ENCODE peak calls at places on chromosomes 4 and X, in seven cellular contexts. One of them, this sample, is unnamed.

GRCh38 chr4:30153427-30153826 is 566.7 kb upstream of the PCDH7 start:
- DNase-seq in lower leg skin: no peak
- DNase-seq in endothelial cell of umbilical vein: no peak
- DNase-seq in esophagus squamous epithelium: no peak
- DNase-seq in uterus: no peak
- DNase-seq in A549: no peak
- DNase-seq in adrenal gland: no peak
- DNase-seq in this sample: no peak

GRCh38 chr4:163484906-163485305 is 9.6 kb upstream of the TMA16 start:
- DNase-seq in lower leg skin: no peak
- DNase-seq in endothelial cell of umbilical vein: peak
- DNase-seq in esophagus squamous epithelium: no peak
- DNase-seq in uterus: no peak
- DNase-seq in A549: peak
- DNase-seq in adrenal gland: peak
- DNase-seq in this sample: no peak

GRCh38 chr4:139798456-139798855 is 132.8 kb downstream of the MGST2 start:
- DNase-seq in lower leg skin: no peak
- DNase-seq in endothelial cell of umbilical vein: no peak
- DNase-seq in esophagus squamous epithelium: no peak
- DNase-seq in uterus: no peak
- DNase-seq in A549: no peak
- DNase-seq in adrenal gland: no peak
- DNase-seq in this sample: no peak

GRCh38 chrX:33171071-33171470 is 40.3 kb downstream of the DMD start:
- DNase-seq in lower leg skin: no peak
- DNase-seq in endothelial cell of umbilical vein: no peak
- DNase-seq in esophagus squamous epithelium: no peak
- DNase-seq in uterus: no peak
- DNase-seq in A549: no peak
- DNase-seq in adrenal gland: no peak
- DNase-seq in this sample: no peak

GRCh38 chr4:94472056-94472826 is 20.5 kb downstream of the PDLIM5 start:
- DNase-seq in lower leg skin: no peak
- DNase-seq in endothelial cell of umbilical vein: peak
- DNase-seq in esophagus squamous epithelium: no peak
- DNase-seq in uterus: no peak
- DNase-seq in A549: no peak
- DNase-seq in adrenal gland: no peak
- DNase-seq in this sample: no peak

GRCh38 chrX:110201799-110202198 is 116.1 kb downstream of the AMMECR1 start:
- DNase-seq in lower leg skin: no peak
- DNase-seq in endothelial cell of umbilical vein: no peak
- DNase-seq in esophagus squamous epithelium: no peak
- DNase-seq in uterus: no peak
- DNase-seq in A549: no peak
- DNase-seq in adrenal gland: no peak
- DNase-seq in this sample: no peak

GRCh38 chrX:141468940-141469339 is 115.6 kb downstream of the SPANXA1 start:
- DNase-seq in lower leg skin: no peak
- DNase-seq in endothelial cell of umbilical vein: peak
- DNase-seq in esophagus squamous epithelium: no peak
- DNase-seq in uterus: no peak
- DNase-seq in A549: no peak
- DNase-seq in adrenal gland: no peak
- DNase-seq in this sample: no peak

GRCh38 chrX:139078342-139078741 is 366.8 kb upstream of the FGF13 start:
- DNase-seq in lower leg skin: no peak
- DNase-seq in endothelial cell of umbilical vein: no peak
- DNase-seq in esophagus squamous epithelium: no peak
- DNase-seq in uterus: no peak
- DNase-seq in A549: no peak
- DNase-seq in adrenal gland: no peak
- DNase-seq in this sample: no peak

DNA sequence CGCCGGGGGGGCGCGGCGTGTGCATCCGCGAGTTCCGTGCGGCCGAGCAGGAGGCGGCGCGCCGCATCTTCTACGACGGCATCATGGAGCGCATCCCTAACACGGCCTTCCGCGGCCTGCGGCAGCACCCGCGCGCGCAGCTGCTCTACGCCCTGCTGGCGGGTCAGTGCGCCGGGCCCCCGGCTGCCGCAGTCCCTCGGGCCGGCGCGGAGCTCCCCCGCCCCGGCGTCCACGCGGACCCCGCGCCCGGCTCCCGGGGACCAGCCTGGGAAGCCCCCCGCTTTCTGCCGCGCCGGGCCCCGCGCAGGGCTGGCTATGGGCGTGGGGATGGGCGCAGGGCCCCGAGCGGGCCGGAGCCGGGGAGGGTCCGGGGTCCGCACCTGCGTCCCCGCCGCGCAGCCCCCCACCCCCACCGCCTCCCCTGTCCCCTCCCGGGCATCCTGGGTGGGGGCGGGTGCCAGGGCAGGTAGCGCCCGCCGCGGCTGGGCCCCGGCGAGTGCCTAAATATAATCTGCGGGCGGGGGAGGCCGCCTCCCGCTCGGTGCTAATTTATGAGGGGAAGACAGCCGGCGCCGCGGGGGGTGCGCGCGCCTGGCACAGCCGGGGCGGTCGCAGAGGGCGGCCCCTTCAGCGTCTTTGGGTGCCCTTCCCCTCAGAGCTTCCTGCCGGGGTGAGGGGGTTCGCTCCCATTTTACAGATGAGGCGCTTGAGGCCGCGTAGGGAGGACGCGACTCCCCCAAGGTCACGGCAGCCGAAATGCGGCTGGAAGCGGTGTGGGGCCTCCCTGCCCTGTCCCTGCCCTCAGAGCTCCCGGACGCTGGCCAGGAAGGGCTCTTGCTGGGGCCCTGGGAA is 825 bp downstream of the NAT8L start:
- DNase-seq in lower leg skin: no peak
- DNase-seq in endothelial cell of umbilical vein: no peak
- DNase-seq in esophagus squamous epithelium: no peak
- DNase-seq in uterus: no peak
- DNase-seq in A549: no peak
- DNase-seq in adrenal gland: no peak
- DNase-seq in this sample: no peak
- H3K4me3 ChIP-seq in lower leg skin: peak
- H3K4me3 ChIP-seq in endothelial cell of umbilical vein: no peak
- H3K4me3 ChIP-seq in esophagus squamous epithelium: no peak
- H3K4me3 ChIP-seq in uterus: no peak
- H3K4me3 ChIP-seq in A549: peak
- H3K4me3 ChIP-seq in adrenal gland: no peak
- H3K4me3 ChIP-seq in this sample: peak

DNA sequence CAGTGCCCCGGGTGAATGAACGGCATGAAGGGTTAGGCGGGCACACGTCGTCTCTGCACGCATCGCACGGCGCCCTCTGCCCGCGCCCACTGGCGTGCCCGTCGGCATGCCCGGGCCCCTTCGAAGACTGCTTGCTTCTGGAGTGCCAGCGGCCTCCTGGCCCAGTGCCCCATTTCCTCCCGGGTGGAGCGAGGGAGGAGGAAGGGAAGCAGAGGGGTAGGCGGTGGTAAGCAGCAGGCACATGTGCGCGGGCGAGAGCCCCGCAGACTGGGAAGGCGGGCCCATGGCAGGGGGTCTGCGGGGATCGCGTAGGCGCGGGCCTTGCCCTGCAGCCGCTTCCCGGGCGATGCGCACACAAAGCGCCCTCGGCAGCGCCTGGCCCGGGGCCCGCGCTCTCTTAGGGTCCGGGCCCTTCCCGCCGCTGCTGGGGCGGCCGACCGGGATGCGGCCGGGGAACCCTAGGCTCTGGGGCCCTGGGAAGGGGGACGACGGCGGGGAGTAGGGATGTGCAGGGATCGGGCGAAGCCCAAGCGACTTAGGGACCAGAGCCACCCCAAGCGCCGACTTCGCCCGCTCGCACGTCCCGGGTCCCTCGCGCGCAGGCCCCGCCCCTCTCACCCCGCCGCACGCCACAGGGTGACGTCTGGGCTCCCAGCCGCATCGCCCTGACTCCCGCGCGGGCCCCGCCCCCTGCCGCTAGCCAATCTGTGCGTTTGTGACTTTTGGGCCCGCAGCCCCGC is 866 bp upstream of the EMD start:
- DNase-seq in lower leg skin: peak
- DNase-seq in endothelial cell of umbilical vein: peak
- DNase-seq in esophagus squamous epithelium: no peak
- DNase-seq in uterus: peak
- DNase-seq in A549: peak
- DNase-seq in adrenal gland: peak
- DNase-seq in this sample: no peak
- TF ChIP-seq POLR2A in lower leg skin: peak
- TF ChIP-seq POLR2A in endothelial cell of umbilical vein: peak
- TF ChIP-seq POLR2A in esophagus squamous epithelium: peak
- TF ChIP-seq POLR2A in uterus: peak
- TF ChIP-seq POLR2A in A549: peak
- TF ChIP-seq POLR2A in adrenal gland: peak
- TF ChIP-seq POLR2A in this sample: peak

GRCh38 chr4:39354178-39354503 is 12.0 kb downstream of the RFC1 start:
- DNase-seq in lower leg skin: no peak
- DNase-seq in endothelial cell of umbilical vein: no peak
- DNase-seq in esophagus squamous epithelium: no peak
- DNase-seq in uterus: no peak
- DNase-seq in A549: no peak
- DNase-seq in adrenal gland: no peak
- DNase-seq in this sample: no peak

GRCh38 chr4:39348371-39349265 is 17.5 kb downstream of the RFC1 start:
- DNase-seq in lower leg skin: no peak
- DNase-seq in endothelial cell of umbilical vein: no peak
- DNase-seq in esophagus squamous epithelium: no peak
- DNase-seq in uterus: no peak
- DNase-seq in A549: no peak
- DNase-seq in adrenal gland: no peak
- DNase-seq in this sample: no peak

GRCh38 chr4:39349326-39349725 is 16.8 kb downstream of the RFC1 start:
- DNase-seq in lower leg skin: no peak
- DNase-seq in endothelial cell of umbilical vein: no peak
- DNase-seq in esophagus squamous epithelium: no peak
- DNase-seq in uterus: no peak
- DNase-seq in A549: no peak
- DNase-seq in adrenal gland: no peak
- DNase-seq in this sample: no peak

GRCh38 chr4:39357002-39357401 is 9.2 kb downstream of the RFC1 start:
- DNase-seq in lower leg skin: no peak
- DNase-seq in endothelial cell of umbilical vein: no peak
- DNase-seq in esophagus squamous epithelium: no peak
- DNase-seq in uterus: no peak
- DNase-seq in A549: no peak
- DNase-seq in adrenal gland: no peak
- DNase-seq in this sample: no peak

DNA sequence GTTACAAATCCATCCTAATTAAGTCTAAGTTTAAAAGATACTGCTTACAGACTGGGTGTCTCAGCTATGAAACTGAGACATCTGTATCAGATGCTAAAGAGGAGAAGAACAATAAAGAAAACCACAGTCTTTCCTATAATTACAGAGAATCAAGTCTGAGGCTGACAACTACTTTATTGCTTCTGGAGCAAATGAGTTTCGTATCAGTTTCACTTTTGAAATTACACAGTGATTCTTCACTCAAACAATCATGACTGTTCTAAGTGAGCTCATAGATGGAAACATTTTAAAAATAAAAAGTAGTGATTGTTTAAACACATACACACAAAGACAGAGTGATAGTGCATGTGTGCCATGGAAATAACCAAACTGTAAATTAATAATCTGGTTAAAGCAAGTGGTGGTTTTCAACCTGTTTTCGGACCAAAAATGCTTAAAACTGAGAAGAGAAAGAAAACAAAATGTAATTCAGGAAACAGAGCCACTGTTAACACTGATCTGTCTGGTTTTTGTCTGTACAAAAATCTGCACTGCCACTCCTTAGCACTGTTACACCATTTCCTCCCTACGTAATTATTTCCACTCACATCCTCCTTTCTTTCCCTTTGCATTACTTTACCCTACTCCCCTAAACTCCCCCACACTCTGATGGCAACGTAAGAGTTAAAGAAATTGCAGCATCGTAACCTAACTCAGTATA is 12.5 kb downstream of the RFC1 start:
- DNase-seq in lower leg skin: no peak
- DNase-seq in endothelial cell of umbilical vein: peak
- DNase-seq in esophagus squamous epithelium: no peak
- DNase-seq in uterus: no peak
- DNase-seq in A549: no peak
- DNase-seq in adrenal gland: no peak
- DNase-seq in this sample: no peak
- H3K4me3 ChIP-seq in lower leg skin: no peak
- H3K4me3 ChIP-seq in endothelial cell of umbilical vein: peak
- H3K4me3 ChIP-seq in esophagus squamous epithelium: peak
- H3K4me3 ChIP-seq in uterus: peak
- H3K4me3 ChIP-seq in A549: peak
- H3K4me3 ChIP-seq in adrenal gland: no peak
- H3K4me3 ChIP-seq in this sample: peak

GRCh38 chr4:2744576-2745270 is 11.4 kb downstream of the TNIP2 start:
- DNase-seq in lower leg skin: no peak
- DNase-seq in endothelial cell of umbilical vein: no peak
- DNase-seq in esophagus squamous epithelium: no peak
- DNase-seq in uterus: no peak
- DNase-seq in A549: no peak
- DNase-seq in adrenal gland: no peak
- DNase-seq in this sample: no peak

GRCh38 chr4:2743518-2744445 is 12.4 kb downstream of the TNIP2 start:
- DNase-seq in lower leg skin: no peak
- DNase-seq in endothelial cell of umbilical vein: no peak
- DNase-seq in esophagus squamous epithelium: no peak
- DNase-seq in uterus: no peak
- DNase-seq in A549: no peak
- DNase-seq in adrenal gland: no peak
- DNase-seq in this sample: no peak

GRCh38 chr4:2746891-2747695 is 9.0 kb downstream of the TNIP2 start:
- DNase-seq in lower leg skin: no peak
- DNase-seq in endothelial cell of umbilical vein: peak
- DNase-seq in esophagus squamous epithelium: no peak
- DNase-seq in uterus: no peak
- DNase-seq in A549: no peak
- DNase-seq in adrenal gland: no peak
- DNase-seq in this sample: no peak

GRCh38 chr4:2745516-2745915 is 10.6 kb downstream of the TNIP2 start:
- DNase-seq in lower leg skin: no peak
- DNase-seq in endothelial cell of umbilical vein: no peak
- DNase-seq in esophagus squamous epithelium: no peak
- DNase-seq in uterus: no peak
- DNase-seq in A549: no peak
- DNase-seq in adrenal gland: no peak
- DNase-seq in this sample: no peak

DNA sequence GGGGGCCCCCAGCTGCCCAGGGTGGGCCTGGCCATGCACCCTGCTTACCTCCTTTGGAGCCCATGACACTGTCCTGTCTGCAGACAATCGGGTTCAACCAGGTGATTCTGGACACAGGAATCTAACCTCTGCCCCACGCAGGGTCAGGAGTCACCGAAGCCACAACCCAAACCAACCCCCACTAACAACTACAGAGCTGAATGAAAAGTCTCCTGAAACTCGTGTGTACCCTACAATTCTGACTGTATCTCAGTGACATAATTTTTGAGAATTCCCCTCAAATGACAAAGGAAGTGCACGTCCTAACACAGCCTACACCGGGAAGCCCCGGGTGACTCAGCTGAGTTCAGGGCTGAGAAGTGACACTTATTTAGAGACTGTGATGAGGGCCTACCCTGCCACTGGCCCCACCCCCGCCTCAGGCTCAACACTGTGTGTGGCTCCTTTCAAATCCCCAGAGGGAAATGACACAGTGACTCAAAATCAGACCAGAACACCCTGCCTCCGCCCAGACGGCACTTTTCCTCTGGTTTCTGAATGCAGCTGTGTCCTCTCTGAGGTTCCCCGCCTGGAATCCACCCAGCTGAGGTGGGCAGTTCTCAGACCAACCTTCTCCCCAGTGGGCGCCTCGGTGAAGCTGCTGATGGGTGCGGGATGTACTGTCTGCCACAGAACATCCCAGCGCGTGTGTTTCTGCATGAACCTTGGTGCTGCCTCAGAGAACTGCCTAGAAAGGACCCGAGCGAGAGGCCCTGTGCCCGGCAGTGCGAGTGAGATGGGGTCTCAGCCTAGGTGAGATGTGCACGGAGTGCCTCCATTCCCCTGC is 9.9 kb downstream of the TNIP2 start:
- DNase-seq in lower leg skin: peak
- DNase-seq in endothelial cell of umbilical vein: peak
- DNase-seq in esophagus squamous epithelium: peak
- DNase-seq in uterus: no peak
- DNase-seq in A549: peak
- DNase-seq in adrenal gland: peak
- DNase-seq in this sample: no peak
- TF ChIP-seq POLR2A in lower leg skin: no peak
- TF ChIP-seq POLR2A in endothelial cell of umbilical vein: no peak
- TF ChIP-seq POLR2A in esophagus squamous epithelium: no peak
- TF ChIP-seq POLR2A in uterus: no peak
- TF ChIP-seq POLR2A in A549: no peak
- TF ChIP-seq POLR2A in adrenal gland: no peak
- TF ChIP-seq POLR2A in this sample: no peak

This sample was measured in vagina.